ENCODE peak calls at places on chromosomes 2 and 18, in ten cellular contexts. V, F, O, P, J, W, D, B, H and Q are unnamed samples.
A peak's percentile ranks its signal among the peaks of the same experiment; 100 is the strongest.

GRCh38 chr18:42412896-42413295 is 457.9 kb downstream of the PIK3C3 start:
- DNase-seq in V (no peak), F (no peak), O (no peak), P (no peak), J (no peak), W (no peak), D (no peak), B (no peak), H (no peak), Q (no peak)

GRCh38 chr2:171541202-171541884 is 19.1 kb downstream of the CYBRD1 start:
- DNase-seq in V (no peak), F (no peak), O (no peak), P (no peak), J (no peak), W (no peak), D (no peak), B (peak; percentile 14), H (peak; percentile 25), Q (no peak)

GRCh38 chr2:224816816-224817215 is 100.7 kb upstream of the CCDC195 start:
- DNase-seq in V (no peak), F (peak; percentile 78), O (no peak), P (no peak), J (no peak), W (no peak), D (peak; percentile 15), B (no peak), H (peak; percentile 79), Q (no peak)

GRCh38 chr2:75560022-75560767 is 544 bp downstream of the EVA1A start:
- DNase-seq in V (no peak), F (no peak), O (no peak), P (no peak), J (peak; percentile 41), W (no peak), D (no peak), B (peak; percentile 33), H (peak; percentile 63), Q (peak; percentile 17)

GRCh38 chr2:203427061-203427460 is 98.9 kb downstream of the ABI2 start:
- DNase-seq in V (no peak), F (peak; percentile 81), O (no peak), P (no peak), J (no peak), W (no peak), D (no peak), B (no peak), H (peak; percentile 92), Q (no peak)

GRCh38 chr2:51454177-51454576 is 422.2 kb upstream of the NRXN1 start:
- DNase-seq in V (no peak), F (no peak), O (no peak), P (no peak), J (no peak), W (no peak), D (no peak), B (no peak), H (no peak), Q (no peak)

GRCh38 chr2:218746960-218747359 is 35.0 kb upstream of the CYP27A1 start:
- DNase-seq in V (peak; percentile 15), F (no peak), O (no peak), P (no peak), J (no peak), W (no peak), D (no peak), B (no peak), H (no peak), Q (no peak)

GRCh38 chr2:96147593-96148201 is 2.5 kb upstream of the DUSP2 start:
- DNase-seq in V (no peak), F (peak; percentile 70), O (peak; percentile 52), P (peak; percentile 34), J (no peak), W (no peak), D (no peak), B (no peak), H (no peak), Q (peak; percentile 42)

GRCh38 chr18:48834421-48835011 is 116.2 kb downstream of the SMAD7 start:
- DNase-seq in V (peak; percentile 67), F (peak; percentile 95), O (peak; percentile 85), P (peak; percentile 89), J (no peak), W (no peak), D (peak; percentile 74), B (no peak), H (peak; percentile 98), Q (peak; percentile 83)

GRCh38 chr2:73033142-73033765 is 38.3 kb downstream of the SFXN5 start:
- DNase-seq in V (no peak), F (no peak), O (no peak), P (no peak), J (no peak), W (no peak), D (no peak), B (no peak), H (no peak), Q (no peak)

GRCh38 chr18:75073654-75074053 is 135.3 kb downstream of the PTGR3 start:
- DNase-seq in V (no peak), F (no peak), O (no peak), P (no peak), J (no peak), W (no peak), D (no peak), B (no peak), H (no peak), Q (no peak)

GRCh38 chr2:200742426-200742825 is 69.3 kb upstream of the BZW1 start:
- DNase-seq in V (peak; percentile 63), F (peak; percentile 87), O (no peak), P (peak; percentile 78), J (no peak), W (peak; percentile 72), D (no peak), B (no peak), H (peak; percentile 62), Q (no peak)

GRCh38 chr2:158112971-158113370 is 11.3 kb downstream of the UPP2 start:
- DNase-seq in V (no peak), F (no peak), O (no peak), P (no peak), J (no peak), W (no peak), D (no peak), B (no peak), H (no peak), Q (no peak)

GRCh38 chr2:36452279-36452678 is 96.7 kb downstream of the CRIM1 start:
- DNase-seq in V (no peak), F (peak; percentile 58), O (no peak), P (no peak), J (no peak), W (no peak), D (no peak), B (no peak), H (peak; percentile 76), Q (no peak)
- H3K4me1 ChIP-seq in V (peaks cover 53% of the 10 kb centered on the region), F (peaks cover 100% of the 10 kb centered on the region), O (no peaks in the 10 kb centered on the region), P (no peaks in the 10 kb centered on the region), J (no peaks in the 10 kb centered on the region), W (no peaks in the 10 kb centered on the region), D (peaks cover 41% of the 10 kb centered on the region), B (no peaks in the 10 kb centered on the region), H (peaks cover 88% of the 10 kb centered on the region), Q (no peaks in the 10 kb centered on the region)

GRCh38 chr2:206256711-206257110 is 17.8 kb upstream of the ZDBF2 start:
- DNase-seq in V (no peak), F (no peak), O (no peak), P (no peak), J (no peak), W (no peak), D (no peak), B (no peak), H (no peak), Q (no peak)
- H3K27me3 ChIP-seq in V (peaks cover 99% of the 10 kb centered on the region), F (peaks cover 82% of the 10 kb centered on the region), O (peaks cover 24% of the 10 kb centered on the region), P (peaks cover 16% of the 10 kb centered on the region), J (peaks cover 9% of the 10 kb centered on the region), W (no peaks in the 10 kb centered on the region), D (no peaks in the 10 kb centered on the region), B (peaks cover 6% of the 10 kb centered on the region), H (peaks cover 82% of the 10 kb centered on the region), Q (peaks cover 28% of the 10 kb centered on the region)

DNA sequence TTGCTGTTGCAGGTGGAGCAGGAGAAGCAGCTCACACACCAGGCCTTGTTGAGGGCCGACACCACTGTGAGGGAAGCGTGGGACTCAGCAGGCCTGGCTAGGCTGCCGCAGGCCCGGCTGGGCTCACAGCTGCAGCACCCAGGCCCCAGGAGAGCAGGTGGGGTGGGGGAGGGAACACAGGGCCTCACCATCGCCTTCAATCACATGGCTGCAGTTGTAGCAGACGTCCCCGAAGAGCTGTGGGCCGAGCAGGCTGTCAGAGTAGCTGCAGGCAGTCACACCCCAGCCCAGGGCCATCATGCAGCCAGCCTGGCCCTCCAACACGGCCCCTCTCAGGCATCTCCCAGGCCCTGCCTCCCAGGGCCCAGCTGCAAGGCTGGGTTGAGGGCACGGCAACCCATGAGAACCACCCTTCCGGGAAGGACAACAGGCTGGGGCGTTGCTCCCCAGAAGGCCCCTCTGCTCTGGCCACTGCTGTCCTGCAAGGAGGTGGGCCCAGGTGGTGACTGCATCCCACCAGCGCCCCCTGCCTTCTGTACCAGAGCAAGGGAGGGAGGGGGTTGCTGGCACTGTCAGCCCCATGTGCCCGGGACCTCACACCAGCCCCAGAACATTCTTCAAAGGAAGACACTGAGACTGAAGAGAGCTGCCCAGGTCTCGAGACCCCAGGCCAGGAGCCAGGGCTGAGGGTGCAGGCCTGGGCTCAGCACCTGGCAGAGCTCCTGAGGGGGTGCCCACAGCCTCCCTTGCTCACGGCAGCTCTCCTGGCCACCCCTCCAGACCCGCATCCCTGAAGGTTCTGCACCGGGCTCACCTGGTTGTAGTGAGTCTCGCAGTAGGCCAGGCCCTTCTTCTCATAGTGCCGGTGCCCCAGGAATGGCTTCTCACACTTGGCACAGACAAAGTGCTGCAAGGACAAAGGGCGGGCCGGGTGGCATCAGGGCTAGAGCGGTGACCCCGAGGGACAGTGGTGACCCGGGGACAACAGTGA is 5.6 kb upstream of the GPR17 start:
- DNase-seq in V (no peak), F (no peak), O (no peak), P (no peak), J (no peak), W (no peak), D (no peak), B (peak; percentile 94), H (peak; percentile 31), Q (peak; percentile 72)
- H3K27ac ChIP-seq in V (peak overlapping the region; percentile 84), F (no peak overlapping the region), O (no peak overlapping the region), P (peak overlapping the region; percentile 97), J (no peak overlapping the region), W (peak overlapping the region; percentile 71), D (no peak overlapping the region), B (peak overlapping the region; percentile 97), H (no peak overlapping the region), Q (peak overlapping the region; percentile 66)

GRCh38 chr18:57425096-57425495 is 10.1 kb upstream of the ONECUT2 start:
- DNase-seq in V (no peak), F (no peak), O (no peak), P (no peak), J (no peak), W (no peak), D (no peak), B (no peak), H (no peak), Q (no peak)

GRCh38 chr18:57426187-57426586 is 9.0 kb upstream of the ONECUT2 start:
- DNase-seq in V (no peak), F (no peak), O (no peak), P (no peak), J (no peak), W (no peak), D (no peak), B (no peak), H (no peak), Q (no peak)

GRCh38 chr18:57428221-57429150 is 6.7 kb upstream of the ONECUT2 start:
- DNase-seq in V (no peak), F (no peak), O (no peak), P (no peak), J (peak; percentile 23), W (no peak), D (no peak), B (no peak), H (peak; percentile 13), Q (no peak)

GRCh38 chr18:57429607-57430165 is 5.5 kb upstream of the ONECUT2 start:
- DNase-seq in V (no peak), F (no peak), O (no peak), P (no peak), J (peak; percentile 84), W (no peak), D (no peak), B (no peak), H (no peak), Q (no peak)

GRCh38 chr18:57427429-57428181 is 7.6 kb upstream of the ONECUT2 start:
- DNase-seq in V (no peak), F (no peak), O (no peak), P (no peak), J (peak; percentile 47), W (no peak), D (no peak), B (no peak), H (peak; percentile 4), Q (no peak)
- H3K4me1 ChIP-seq in V (no peaks in the 10 kb centered on the region), F (no peaks in the 10 kb centered on the region), O (no peaks in the 10 kb centered on the region), P (no peaks in the 10 kb centered on the region), J (peaks cover 12% of the 10 kb centered on the region), W (no peaks in the 10 kb centered on the region), D (no peaks in the 10 kb centered on the region), B (no peaks in the 10 kb centered on the region), H (no peaks in the 10 kb centered on the region), Q (peaks cover 15% of the 10 kb centered on the region)